ENCODE peak calls at places on chromosomes 1 and 21, in ten cellular contexts. One of them, this sample, is unnamed. For H3K36me3, the result is how much of the 10 kb centered on the place peaks cover.

GRCh38 chr21:34034369-34035014 is 38.9 kb upstream of the MRPS6 start:
- DNase-seq in cardiac muscle cell: no peak
- DNase-seq in psoas muscle: no peak
- DNase-seq in mammary epithelial cell: no peak
- DNase-seq in right lobe of liver: no peak
- DNase-seq in CD8-positive, alpha-beta memory T cell: no peak
- DNase-seq in colonic mucosa: no peak
- DNase-seq in left lung: no peak
- DNase-seq in lung: peak
- DNase-seq in heart right ventricle: no peak
- DNase-seq in this sample: no peak

GRCh38 chr1:52435650-52436049 is 31.2 kb downstream of the PRPF38A start:
- DNase-seq in cardiac muscle cell: no peak
- DNase-seq in psoas muscle: no peak
- DNase-seq in mammary epithelial cell: no peak
- DNase-seq in right lobe of liver: no peak
- DNase-seq in CD8-positive, alpha-beta memory T cell: no peak
- DNase-seq in colonic mucosa: no peak
- DNase-seq in left lung: no peak
- DNase-seq in lung: no peak
- DNase-seq in heart right ventricle: no peak
- DNase-seq in this sample: no peak

GRCh38 chr1:48216276-48216675 is 6.2 kb upstream of the SLC5A9 start:
- DNase-seq in cardiac muscle cell: no peak
- DNase-seq in psoas muscle: no peak
- DNase-seq in mammary epithelial cell: no peak
- DNase-seq in right lobe of liver: peak
- DNase-seq in CD8-positive, alpha-beta memory T cell: no peak
- DNase-seq in colonic mucosa: no peak
- DNase-seq in left lung: no peak
- DNase-seq in lung: no peak
- DNase-seq in heart right ventricle: no peak
- DNase-seq in this sample: no peak

GRCh38 chr21:45540601-45540970 is 1.7 kb downstream of the SLC19A1 start:
- DNase-seq in cardiac muscle cell: no peak
- DNase-seq in psoas muscle: peak
- DNase-seq in mammary epithelial cell: no peak
- DNase-seq in right lobe of liver: peak
- DNase-seq in CD8-positive, alpha-beta memory T cell: no peak
- DNase-seq in colonic mucosa: no peak
- DNase-seq in left lung: no peak
- DNase-seq in lung: no peak
- DNase-seq in heart right ventricle: no peak
- DNase-seq in this sample: no peak

GRCh38 chr1:36408479-36408878 is 10.8 kb upstream of the LSM10 start:
- DNase-seq in cardiac muscle cell: no peak
- DNase-seq in psoas muscle: no peak
- DNase-seq in mammary epithelial cell: peak
- DNase-seq in right lobe of liver: no peak
- DNase-seq in CD8-positive, alpha-beta memory T cell: no peak
- DNase-seq in colonic mucosa: no peak
- DNase-seq in left lung: no peak
- DNase-seq in lung: no peak
- DNase-seq in heart right ventricle: no peak
- DNase-seq in this sample: no peak

GRCh38 chr1:56709269-56709880 is 64.3 kb downstream of the PRKAA2 start:
- DNase-seq in cardiac muscle cell: peak
- DNase-seq in psoas muscle: no peak
- DNase-seq in mammary epithelial cell: peak
- DNase-seq in right lobe of liver: no peak
- DNase-seq in CD8-positive, alpha-beta memory T cell: no peak
- DNase-seq in colonic mucosa: no peak
- DNase-seq in left lung: no peak
- DNase-seq in lung: no peak
- DNase-seq in heart right ventricle: no peak
- DNase-seq in this sample: peak

GRCh38 chr1:9852410-9853301 is 28.9 kb upstream of the CLSTN1 start:
- DNase-seq in cardiac muscle cell: no peak
- DNase-seq in psoas muscle: no peak
- DNase-seq in mammary epithelial cell: peak
- DNase-seq in right lobe of liver: no peak
- DNase-seq in CD8-positive, alpha-beta memory T cell: no peak
- DNase-seq in colonic mucosa: no peak
- DNase-seq in left lung: no peak
- DNase-seq in lung: no peak
- DNase-seq in heart right ventricle: no peak
- DNase-seq in this sample: no peak

GRCh38 chr1:201713093-201713810 is 115.7 kb upstream of the IPO9 start:
- DNase-seq in cardiac muscle cell: peak
- DNase-seq in psoas muscle: peak
- DNase-seq in mammary epithelial cell: peak
- DNase-seq in right lobe of liver: peak
- DNase-seq in CD8-positive, alpha-beta memory T cell: no peak
- DNase-seq in colonic mucosa: peak
- DNase-seq in left lung: peak
- DNase-seq in lung: peak
- DNase-seq in heart right ventricle: peak
- DNase-seq in this sample: peak

GRCh38 chr21:43313221-43313938 is 113.6 kb downstream of the SIK1 start:
- DNase-seq in cardiac muscle cell: no peak
- DNase-seq in psoas muscle: peak
- DNase-seq in mammary epithelial cell: no peak
- DNase-seq in right lobe of liver: no peak
- DNase-seq in CD8-positive, alpha-beta memory T cell: no peak
- DNase-seq in colonic mucosa: no peak
- DNase-seq in left lung: no peak
- DNase-seq in lung: no peak
- DNase-seq in heart right ventricle: no peak
- DNase-seq in this sample: no peak

GRCh38 chr1:45442272-45442671 is 48.7 kb downstream of the TESK2 start:
- DNase-seq in cardiac muscle cell: no peak
- DNase-seq in psoas muscle: no peak
- DNase-seq in mammary epithelial cell: peak
- DNase-seq in right lobe of liver: no peak
- DNase-seq in CD8-positive, alpha-beta memory T cell: no peak
- DNase-seq in colonic mucosa: no peak
- DNase-seq in left lung: no peak
- DNase-seq in lung: no peak
- DNase-seq in heart right ventricle: no peak
- DNase-seq in this sample: no peak

GRCh38 chr1:8118031-8118451 is 91.9 kb upstream of the ERRFI1 start:
- DNase-seq in cardiac muscle cell: no peak
- DNase-seq in psoas muscle: no peak
- DNase-seq in mammary epithelial cell: no peak
- DNase-seq in right lobe of liver: no peak
- DNase-seq in CD8-positive, alpha-beta memory T cell: no peak
- DNase-seq in colonic mucosa: no peak
- DNase-seq in left lung: no peak
- DNase-seq in lung: no peak
- DNase-seq in heart right ventricle: no peak
- DNase-seq in this sample: no peak

GRCh38 chr21:31364265-31364945 is 20.3 kb upstream of the TIAM1 start:
- DNase-seq in cardiac muscle cell: no peak
- DNase-seq in psoas muscle: no peak
- DNase-seq in mammary epithelial cell: no peak
- DNase-seq in right lobe of liver: no peak
- DNase-seq in CD8-positive, alpha-beta memory T cell: no peak
- DNase-seq in colonic mucosa: no peak
- DNase-seq in left lung: no peak
- DNase-seq in lung: no peak
- DNase-seq in heart right ventricle: no peak
- DNase-seq in this sample: no peak

GRCh38 chr21:34510148-34511142 is 1.6 kb downstream of the KCNE1 start:
- DNase-seq in cardiac muscle cell: peak
- DNase-seq in psoas muscle: peak
- DNase-seq in mammary epithelial cell: peak
- DNase-seq in right lobe of liver: peak
- DNase-seq in CD8-positive, alpha-beta memory T cell: no peak
- DNase-seq in colonic mucosa: peak
- DNase-seq in left lung: peak
- DNase-seq in lung: peak
- DNase-seq in heart right ventricle: peak
- DNase-seq in this sample: peak

GRCh38 chr1:108080448-108080847 is 115.5 kb upstream of the VAV3 start:
- DNase-seq in cardiac muscle cell: no peak
- DNase-seq in psoas muscle: no peak
- DNase-seq in mammary epithelial cell: no peak
- DNase-seq in right lobe of liver: no peak
- DNase-seq in CD8-positive, alpha-beta memory T cell: no peak
- DNase-seq in colonic mucosa: no peak
- DNase-seq in left lung: no peak
- DNase-seq in lung: no peak
- DNase-seq in heart right ventricle: no peak
- DNase-seq in this sample: no peak

GRCh38 chr1:244675167-244675566 is 22.2 kb downstream of the DESI2 start:
- DNase-seq in cardiac muscle cell: no peak
- DNase-seq in psoas muscle: no peak
- DNase-seq in mammary epithelial cell: no peak
- DNase-seq in right lobe of liver: no peak
- DNase-seq in CD8-positive, alpha-beta memory T cell: no peak
- DNase-seq in colonic mucosa: no peak
- DNase-seq in left lung: no peak
- DNase-seq in lung: no peak
- DNase-seq in heart right ventricle: no peak
- DNase-seq in this sample: no peak

GRCh38 chr1:244672961-244673695 is 20.2 kb downstream of the DESI2 start:
- DNase-seq in cardiac muscle cell: peak
- DNase-seq in psoas muscle: no peak
- DNase-seq in mammary epithelial cell: no peak
- DNase-seq in right lobe of liver: no peak
- DNase-seq in CD8-positive, alpha-beta memory T cell: no peak
- DNase-seq in colonic mucosa: no peak
- DNase-seq in left lung: no peak
- DNase-seq in lung: no peak
- DNase-seq in heart right ventricle: peak
- DNase-seq in this sample: no peak

GRCh38 chr1:244680667-244681066 is 27.7 kb downstream of the DESI2 start:
- DNase-seq in cardiac muscle cell: no peak
- DNase-seq in psoas muscle: no peak
- DNase-seq in mammary epithelial cell: peak
- DNase-seq in right lobe of liver: no peak
- DNase-seq in CD8-positive, alpha-beta memory T cell: no peak
- DNase-seq in colonic mucosa: no peak
- DNase-seq in left lung: no peak
- DNase-seq in lung: no peak
- DNase-seq in heart right ventricle: no peak
- DNase-seq in this sample: no peak

GRCh38 chr1:244674446-244674845 is 21.5 kb downstream of the DESI2 start:
- DNase-seq in cardiac muscle cell: no peak
- DNase-seq in psoas muscle: no peak
- DNase-seq in mammary epithelial cell: peak
- DNase-seq in right lobe of liver: no peak
- DNase-seq in CD8-positive, alpha-beta memory T cell: no peak
- DNase-seq in colonic mucosa: no peak
- DNase-seq in left lung: no peak
- DNase-seq in lung: no peak
- DNase-seq in heart right ventricle: no peak
- DNase-seq in this sample: no peak

DNA sequence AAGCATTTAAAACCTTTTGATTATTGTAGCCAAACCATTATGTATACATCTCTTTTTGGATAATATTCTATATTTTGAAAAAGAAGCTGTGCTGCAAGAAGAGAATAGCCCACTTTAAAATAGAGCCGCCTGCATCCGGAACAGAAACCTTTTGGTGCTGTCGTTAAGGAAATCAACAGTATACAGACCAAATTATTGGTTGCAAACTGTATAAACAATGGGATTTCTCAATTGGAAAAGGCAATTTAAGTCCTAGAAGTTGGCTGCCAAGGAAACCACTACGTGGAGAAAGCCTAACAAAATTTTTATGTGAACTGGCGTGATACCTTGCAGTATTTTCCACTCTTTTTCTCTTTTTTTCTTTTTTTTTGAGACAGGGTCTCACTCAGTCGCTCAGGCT is 25.8 kb downstream of the DESI2 start:
- DNase-seq in cardiac muscle cell: no peak
- DNase-seq in psoas muscle: no peak
- DNase-seq in mammary epithelial cell: no peak
- DNase-seq in right lobe of liver: no peak
- DNase-seq in CD8-positive, alpha-beta memory T cell: no peak
- DNase-seq in colonic mucosa: no peak
- DNase-seq in left lung: no peak
- DNase-seq in lung: no peak
- DNase-seq in heart right ventricle: no peak
- DNase-seq in this sample: no peak
- H3K36me3 ChIP-seq in cardiac muscle cell: under half
- H3K36me3 ChIP-seq in psoas muscle: under half
- H3K36me3 ChIP-seq in mammary epithelial cell: under half
- H3K36me3 ChIP-seq in right lobe of liver: under half
- H3K36me3 ChIP-seq in CD8-positive, alpha-beta memory T cell: under half
- H3K36me3 ChIP-seq in colonic mucosa: under half
- H3K36me3 ChIP-seq in left lung: under half
- H3K36me3 ChIP-seq in lung: under half
- H3K36me3 ChIP-seq in heart right ventricle: under half
- H3K36me3 ChIP-seq in this sample: under half

GRCh38 chr1:153619171-153619570 is 3.0 kb upstream of the S100A14 start:
- DNase-seq in cardiac muscle cell: no peak
- DNase-seq in psoas muscle: no peak
- DNase-seq in mammary epithelial cell: no peak
- DNase-seq in right lobe of liver: no peak
- DNase-seq in CD8-positive, alpha-beta memory T cell: no peak
- DNase-seq in colonic mucosa: no peak
- DNase-seq in left lung: peak
- DNase-seq in lung: no peak
- DNase-seq in heart right ventricle: no peak
- DNase-seq in this sample: no peak
- H3K36me3 ChIP-seq in cardiac muscle cell: under half
- H3K36me3 ChIP-seq in psoas muscle: half or more
- H3K36me3 ChIP-seq in mammary epithelial cell: under half
- H3K36me3 ChIP-seq in right lobe of liver: under half
- H3K36me3 ChIP-seq in CD8-positive, alpha-beta memory T cell: under half
- H3K36me3 ChIP-seq in colonic mucosa: under half
- H3K36me3 ChIP-seq in left lung: under half
- H3K36me3 ChIP-seq in lung: under half
- H3K36me3 ChIP-seq in heart right ventricle: half or more
- H3K36me3 ChIP-seq in this sample: under half

DNA sequence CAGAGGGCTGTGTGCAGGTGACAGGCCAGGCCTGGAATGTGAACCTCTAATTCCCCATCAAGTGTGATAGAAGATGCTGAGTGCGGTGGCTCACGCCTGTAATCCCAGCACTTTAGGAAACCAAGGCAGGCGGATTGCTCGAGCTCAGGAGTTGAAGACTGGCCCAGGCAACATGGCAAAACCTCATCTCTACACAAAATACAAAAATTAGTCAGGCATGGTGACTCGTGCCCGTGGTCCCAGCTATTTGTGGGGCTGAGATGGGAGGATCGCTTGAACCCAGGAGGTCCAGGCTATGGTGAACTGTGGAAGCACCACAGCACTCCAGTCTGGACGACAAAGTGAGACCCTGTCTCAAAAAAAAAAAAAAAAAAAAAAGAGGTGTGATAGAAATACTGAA is 40.1 kb upstream of the PUM1 start:
- DNase-seq in cardiac muscle cell: no peak
- DNase-seq in psoas muscle: no peak
- DNase-seq in mammary epithelial cell: peak
- DNase-seq in right lobe of liver: no peak
- DNase-seq in CD8-positive, alpha-beta memory T cell: no peak
- DNase-seq in colonic mucosa: no peak
- DNase-seq in left lung: no peak
- DNase-seq in lung: no peak
- DNase-seq in heart right ventricle: no peak
- DNase-seq in this sample: no peak
- H3K36me3 ChIP-seq in cardiac muscle cell: under half
- H3K36me3 ChIP-seq in psoas muscle: under half
- H3K36me3 ChIP-seq in mammary epithelial cell: under half
- H3K36me3 ChIP-seq in right lobe of liver: under half
- H3K36me3 ChIP-seq in CD8-positive, alpha-beta memory T cell: under half
- H3K36me3 ChIP-seq in colonic mucosa: under half
- H3K36me3 ChIP-seq in left lung: under half
- H3K36me3 ChIP-seq in lung: under half
- H3K36me3 ChIP-seq in heart right ventricle: under half
- H3K36me3 ChIP-seq in this sample: under half

GRCh38 chr21:29034678-29035077 is 10.2 kb downstream of the USP16 start:
- DNase-seq in cardiac muscle cell: no peak
- DNase-seq in psoas muscle: no peak
- DNase-seq in mammary epithelial cell: no peak
- DNase-seq in right lobe of liver: no peak
- DNase-seq in CD8-positive, alpha-beta memory T cell: no peak
- DNase-seq in colonic mucosa: no peak
- DNase-seq in left lung: no peak
- DNase-seq in lung: no peak
- DNase-seq in heart right ventricle: no peak
- DNase-seq in this sample: no peak
- H3K36me3 ChIP-seq in cardiac muscle cell: half or more
- H3K36me3 ChIP-seq in psoas muscle: half or more
- H3K36me3 ChIP-seq in mammary epithelial cell: under half
- H3K36me3 ChIP-seq in right lobe of liver: half or more
- H3K36me3 ChIP-seq in CD8-positive, alpha-beta memory T cell: half or more
- H3K36me3 ChIP-seq in colonic mucosa: under half
- H3K36me3 ChIP-seq in left lung: under half
- H3K36me3 ChIP-seq in lung: under half
- H3K36me3 ChIP-seq in heart right ventricle: half or more
- H3K36me3 ChIP-seq in this sample: under half

This sample was measured in HCT116.